ENCODE peak calls at places on chromosome 11, in six cellular contexts. C is NCI-H2029 treated with DMSO at 0.1 percent for 48 hours; I is activated CD8-positive, alpha-beta memory T cell treated with anti-CD3 and anti-CD28 coated beads for 4 hours; W is HFF-Myc; Y is HFFc6; H is anterior cingulate cortex. E is an unnamed sample.

GRCh38 chr11:126638663-126639062 is 283.2 kb downstream of the ST3GAL4 start:
- DNase-seq in W (no peak), I (no peak), H (no peak), C (no peak), Y (no peak), E (no peak)

GRCh38 chr11:128399186-128399585 is 188.2 kb downstream of the ETS1 start:
- DNase-seq in I (no peak), Y (peak), W (peak), H (no peak), C (no peak), E (no peak)

GRCh38 chr11:108698844-108699642 is 34.2 kb downstream of the DDX10 start:
- DNase-seq in Y (no peak), I (no peak), C (peak), H (no peak), W (no peak), E (no peak)

GRCh38 chr11:34192481-34193401 is 87.3 kb downstream of the NAT10 start:
- DNase-seq in I (no peak), H (no peak), Y (peak), W (peak), C (no peak), E (peak)

GRCh38 chr11:94325681-94326080 is 21.3 kb downstream of the IZUMO1R start:
- DNase-seq in H (no peak), W (no peak), Y (peak), C (no peak), I (no peak), E (no peak)

GRCh38 chr11:94132152-94132558 is 3.5 kb downstream of the PANX1 start:
- DNase-seq in C (no peak), Y (peak), W (peak), H (no peak), I (no peak), E (no peak)

GRCh38 chr11:84215671-84216070 is 929.5 kb upstream of the CCDC90B start:
- DNase-seq in W (no peak), I (no peak), C (no peak), Y (no peak), H (no peak), E (no peak)

GRCh38 chr11:63931045-63931444 is 7.8 kb upstream of the NAA40 start:
- DNase-seq in I (no peak), H (no peak), W (no peak), C (no peak), Y (no peak), E (no peak)

GRCh38 chr11:27166130-27166529 is 125.5 kb downstream of the BBOX1 start:
- DNase-seq in Y (no peak), C (no peak), H (no peak), W (no peak), I (no peak), E (no peak)

GRCh38 chr11:91220476-91221202 is 997.8 kb upstream of the CHORDC1 start:
- DNase-seq in Y (no peak), C (no peak), I (no peak), W (no peak), H (no peak), E (no peak)

GRCh38 chr11:69002743-69003231 is 10.3 kb downstream of the MRGPRF start:
- DNase-seq in W (no peak), C (no peak), I (no peak), Y (no peak), H (no peak), E (no peak)

E was measured in frontal cortex.